ENCODE peak calls at places on chromosomes 4 and X, in four cellular contexts. I, M, F and Q are unnamed samples.

GRCh38 chr4:41145571-41146078 is 68.7 kb downstream of the APBB2 start:
- DNase-seq in I (no peak), F (no peak), M (no peak), Q (no peak)

GRCh38 chr4:17814140-17814539 is 3.4 kb downstream of the NCAPG start:
- DNase-seq in M (no peak), I (no peak), F (no peak), Q (no peak)

GRCh38 chr4:6134612-6135220 is 65.6 kb downstream of the JAKMIP1 start:
- DNase-seq in F (peak; percentile 62), I (no peak), M (no peak), Q (no peak)

GRCh38 chr4:174398728-174399127 is 115.0 kb downstream of the CEP44 start:
- DNase-seq in I (no peak), M (no peak), F (no peak), Q (no peak)

GRCh38 chr4:45317276-45317675 is 590.9 kb upstream of the GNPDA2 start:
- DNase-seq in M (no peak), I (no peak), F (no peak), Q (no peak)

GRCh38 chrX:130196453-130196852 is 24.7 kb downstream of the RAB33A start:
- DNase-seq in M (no peak), F (no peak), I (no peak), Q (no peak)

GRCh38 chr4:126766266-126766665 is 866.5 kb upstream of the INTU start:
- DNase-seq in F (no peak), M (no peak), I (no peak), Q (no peak)

GRCh38 chr4:82005153-82005552 is 368.6 kb downstream of the HNRNPD start:
- DNase-seq in M (no peak), I (no peak), F (no peak), Q (no peak)

GRCh38 chr4:153131478-153132069 is 72.7 kb upstream of the TRIM2 start:
- DNase-seq in M (no peak), F (no peak), I (no peak), Q (peak; percentile 41)

GRCh38 chrX:136909706-136910564 is 29.4 kb upstream of the RBMX start:
- DNase-seq in I (peak; percentile 79), M (peak; percentile 82), F (peak; percentile 77), Q (peak; percentile 64)

GRCh38 chr4:142850478-142850877 is 4.4 kb upstream of the INPP4B start:
- DNase-seq in F (no peak), I (no peak), M (no peak), Q (no peak)

DNA sequence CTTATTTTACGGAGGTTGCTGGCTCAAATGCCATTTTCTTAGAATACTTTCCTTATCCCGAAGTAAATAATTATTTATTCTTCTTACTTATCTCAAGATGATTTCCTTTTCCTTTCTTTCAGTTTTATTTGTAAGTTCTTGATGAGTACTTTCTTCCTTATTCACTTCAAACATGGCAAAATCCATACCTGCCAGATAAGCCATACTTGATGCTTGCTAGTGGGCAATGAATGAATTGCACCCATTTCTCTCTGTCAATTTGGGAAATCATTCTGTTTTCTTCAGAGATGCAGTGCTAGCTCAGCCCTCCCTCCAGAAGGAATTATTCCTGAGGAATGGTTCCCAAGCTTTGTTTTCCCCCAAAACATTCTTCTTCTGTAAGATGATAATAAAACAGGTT is 598.3 kb downstream of the SPRY1 start:
- DNase-seq in M (no peak), I (no peak), F (no peak), Q (no peak)
- TF ChIP-seq CTCF in M (no peak), I (no peak), F (no peak), Q (peak; percentile 39)

DNA sequence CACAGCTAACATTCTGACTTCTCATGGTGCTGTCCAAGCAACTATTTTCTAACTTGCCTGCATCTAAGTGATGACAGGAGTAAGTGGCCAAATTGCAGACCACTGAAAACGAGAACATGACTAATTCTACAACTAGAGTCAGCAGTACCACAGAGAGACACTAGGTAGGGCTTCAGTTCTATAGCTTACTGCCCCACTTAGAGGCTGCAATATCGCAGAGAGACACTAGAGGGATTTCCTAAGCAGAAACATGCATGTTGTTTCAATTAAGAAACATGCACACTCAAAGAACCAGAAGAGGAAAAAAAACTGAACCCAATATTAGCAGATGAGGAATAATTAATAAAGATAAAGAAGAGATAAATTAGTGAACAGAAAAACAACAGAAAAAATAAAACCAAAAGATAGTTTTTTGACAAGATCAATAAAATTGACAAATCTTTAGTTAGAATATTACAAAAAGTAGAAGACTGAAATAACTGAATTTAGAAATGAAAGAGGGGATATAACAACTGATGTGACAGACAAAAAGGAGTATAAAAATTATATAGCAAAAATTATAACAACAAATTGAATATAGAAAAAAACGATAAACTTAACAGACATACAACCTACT is 100.8 kb downstream of the SPIN4 start:
- DNase-seq in M (no peak), F (peak; percentile 65), I (peak; percentile 25), Q (no peak)
- TF ChIP-seq CTCF in M (peak; percentile 75), F (peak; percentile 98), I (peak; percentile 71), Q (peak; percentile 75)

GRCh38 chr4:69934150-69934549 is 3.3 kb downstream of the CSN1S1 start:
- DNase-seq in I (no peak), M (no peak), F (no peak), Q (no peak)
- TF ChIP-seq CTCF in I (no peak), M (no peak), F (no peak), Q (no peak)

GRCh38 chr4:632391-632790 is 7.0 kb downstream of the PDE6B start:
- DNase-seq in M (no peak), I (peak; percentile 5), F (no peak), Q (no peak)

GRCh38 chr4:634599-634985 is 9.2 kb downstream of the PDE6B start:
- DNase-seq in F (no peak), I (peak; percentile 5), M (no peak), Q (no peak)

GRCh38 chr4:632926-633325 is 7.6 kb downstream of the PDE6B start:
- DNase-seq in M (no peak), I (peak; percentile 1), F (no peak), Q (no peak)

GRCh38 chr4:633406-633805 is 8.0 kb downstream of the PDE6B start:
- DNase-seq in I (peak; percentile 4), F (no peak), M (no peak), Q (no peak)

DNA sequence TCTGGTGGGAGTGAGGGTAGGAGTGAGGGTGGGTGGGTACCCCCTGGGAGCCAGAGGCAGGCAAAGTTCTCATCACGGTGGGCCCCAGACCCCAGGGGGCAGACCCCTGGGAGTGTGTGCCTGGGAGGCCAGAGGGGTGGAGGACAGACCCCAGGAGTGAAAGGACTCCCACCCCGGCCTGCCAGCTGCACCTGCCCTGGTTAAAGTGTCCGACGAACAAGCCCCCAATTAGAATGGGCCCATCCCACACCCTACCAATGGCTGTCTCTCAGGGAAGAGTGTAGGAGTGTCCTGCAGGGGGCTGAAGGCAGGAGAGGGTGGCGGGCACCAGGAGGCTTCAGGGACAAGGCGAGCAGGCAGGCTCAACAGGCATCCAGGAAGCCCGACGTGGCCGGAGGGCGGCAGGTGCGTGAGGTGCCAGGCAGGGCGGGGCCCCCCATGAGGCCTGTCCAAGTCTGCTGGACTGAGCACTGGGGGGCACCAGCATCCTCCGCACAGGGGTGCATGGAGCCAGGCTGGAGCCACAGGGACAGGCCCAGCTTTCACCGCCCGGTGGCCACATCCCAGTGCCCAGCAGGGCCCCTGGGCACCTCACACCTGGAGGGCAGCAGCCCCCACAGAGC is 8.7 kb downstream of the PDE6B start:
- DNase-seq in M (no peak), F (no peak), I (peak; percentile 9), Q (no peak)
- TF ChIP-seq CTCF in M (no peak), F (no peak), I (no peak), Q (no peak)

GRCh38 chrX:115906881-115907280 is 263.7 kb upstream of the AGTR2 start:
- DNase-seq in M (no peak), I (no peak), F (no peak), Q (no peak)
- TF ChIP-seq CTCF in M (no peak), I (no peak), F (no peak), Q (no peak)

DNA sequence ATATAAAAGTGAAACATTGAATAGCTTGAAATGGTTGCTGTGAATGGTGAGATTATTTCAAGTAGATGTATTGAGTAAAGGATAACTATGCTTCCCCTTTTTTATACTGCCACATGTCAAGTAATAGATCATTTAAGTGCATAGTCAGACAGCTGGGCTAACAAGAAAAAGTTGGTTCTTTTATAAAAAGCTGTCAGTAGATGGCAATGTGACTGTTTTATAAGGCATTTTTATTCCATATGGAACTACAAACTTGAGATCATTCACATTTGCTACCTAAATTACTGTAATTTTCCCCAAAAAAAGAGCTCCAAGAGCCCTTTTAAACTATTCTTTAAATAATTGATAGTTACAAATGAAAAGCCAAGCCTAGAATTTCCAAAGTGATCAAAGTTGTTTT is 831.0 kb downstream of the C4orf33 start:
- DNase-seq in I (no peak), F (no peak), M (no peak), Q (no peak)
- TF ChIP-seq CTCF in I (no peak), F (no peak), M (no peak), Q (no peak)

GRCh38 chrX:46838482-46838857 is 1.6 kb downstream of the RP2 start:
- DNase-seq in M (no peak), I (no peak), F (no peak), Q (no peak)

GRCh38 chrX:46840946-46841740 is 4.3 kb downstream of the RP2 start:
- DNase-seq in M (no peak), I (no peak), F (no peak), Q (no peak)

GRCh38 chrX:46837543-46838481 is 969 bp downstream of the RP2 start:
- DNase-seq in I (no peak), F (peak; percentile 7), M (no peak), Q (no peak)

GRCh38 chrX:46838974-46839480 is 2.2 kb downstream of the RP2 start:
- DNase-seq in M (no peak), F (no peak), I (no peak), Q (no peak)

GRCh38 chrX:46836701-46837542 is at the start of gene RP2:
- DNase-seq in M (peak; percentile 90), F (peak; percentile 93), I (peak; percentile 88), Q (peak; percentile 89)
- TF ChIP-seq CTCF in M (peak; percentile 52), F (no peak), I (no peak), Q (no peak)

DNA sequence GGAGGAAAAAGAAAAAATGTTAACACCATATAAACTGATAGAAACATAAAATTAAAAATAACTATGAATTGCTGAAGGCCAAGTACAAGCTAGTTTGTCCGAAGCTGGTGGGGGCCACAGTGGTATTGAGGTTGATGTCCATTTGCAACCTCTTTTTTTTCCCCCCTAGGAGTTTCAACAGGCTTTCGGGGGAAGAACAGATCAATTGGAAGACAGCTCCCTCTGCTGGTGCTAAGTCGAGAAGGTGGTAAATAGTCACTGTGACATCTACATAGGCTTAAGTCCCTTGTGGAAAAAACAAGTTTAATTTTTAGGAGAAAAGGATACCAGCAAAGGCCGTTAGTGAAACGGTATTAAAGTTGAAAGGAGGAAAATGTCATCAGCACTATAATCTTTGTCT is 115.7 kb upstream of the ZXDA start:
- DNase-seq in F (peak; percentile 50), I (peak; percentile 9), M (no peak), Q (no peak)
- TF ChIP-seq CTCF in F (peak; percentile 14), I (no peak), M (no peak), Q (no peak)

GRCh38 chr4:54676062-54676461 is 18.3 kb downstream of the KIT start:
- DNase-seq in I (peak; percentile 39), F (no peak), M (no peak), Q (no peak)

GRCh38 chr4:54677853-54678650 is 20.3 kb downstream of the KIT start:
- DNase-seq in I (no peak), M (no peak), F (no peak), Q (no peak)

GRCh38 chr4:54678826-54679225 is 21.1 kb downstream of the KIT start:
- DNase-seq in I (no peak), F (no peak), M (no peak), Q (no peak)

GRCh38 chr4:54677416-54677815 is 19.7 kb downstream of the KIT start:
- DNase-seq in M (no peak), I (peak; percentile 26), F (no peak), Q (no peak)
- TF ChIP-seq CTCF in M (no peak), I (no peak), F (no peak), Q (no peak)